ENCODE peak calls at places on chromosomes 5 and 9, in five cellular contexts. X is effector memory CD4-positive, alpha-beta T cell; P is body of pancreas; M is transverse colon; I is CD8-positive, alpha-beta memory T cell. L is an unnamed sample. For H3K9me3, the result is how much of the 10 kb centered on the place peaks cover.

GRCh38 chr5:94901071-94901979 is 282.9 kb downstream of the SLF1 start:
- DNase-seq in X (no peak), P (no peak), M (no peak), I (no peak), L (no peak)

GRCh38 chr9:125137200-125137599 is 6.1 kb downstream of the SCAI start:
- DNase-seq in X (no peak), P (no peak), M (no peak), I (no peak), L (no peak)

GRCh38 chr5:1818784-1819183 is 17.6 kb downstream of the NDUFS6 start:
- DNase-seq in X (no peak), P (no peak), M (no peak), I (no peak), L (no peak)

GRCh38 chr5:100852988-100853449 is 50.1 kb downstream of the ST8SIA4 start:
- DNase-seq in X (no peak), P (no peak), M (no peak), I (no peak), L (no peak)

GRCh38 chr5:116075117-116075910 is 9.5 kb upstream of the COMMD10 start:
- DNase-seq in X (no peak), P (no peak), M (no peak), I (no peak), L (no peak)

GRCh38 chr5:150342583-150342982 is 14.9 kb upstream of the TCOF1 start:
- DNase-seq in X (no peak), P (no peak), M (no peak), I (no peak), L (no peak)

GRCh38 chr9:133374612-133375115 is 1.2 kb downstream of the SURF4 start:
- DNase-seq in X (no peak), P (no peak), M (no peak), I (no peak), L (no peak)

GRCh38 chr9:133420392-133420827 is 1.8 kb upstream of the ADAMTS13 start:
- DNase-seq in X (no peak), P (no peak), M (no peak), I (no peak), L (no peak)

GRCh38 chr5:167759411-167759821 is 532.0 kb upstream of the WWC1 start:
- DNase-seq in X (no peak), P (no peak), M (no peak), I (no peak), L (no peak)

DNA sequence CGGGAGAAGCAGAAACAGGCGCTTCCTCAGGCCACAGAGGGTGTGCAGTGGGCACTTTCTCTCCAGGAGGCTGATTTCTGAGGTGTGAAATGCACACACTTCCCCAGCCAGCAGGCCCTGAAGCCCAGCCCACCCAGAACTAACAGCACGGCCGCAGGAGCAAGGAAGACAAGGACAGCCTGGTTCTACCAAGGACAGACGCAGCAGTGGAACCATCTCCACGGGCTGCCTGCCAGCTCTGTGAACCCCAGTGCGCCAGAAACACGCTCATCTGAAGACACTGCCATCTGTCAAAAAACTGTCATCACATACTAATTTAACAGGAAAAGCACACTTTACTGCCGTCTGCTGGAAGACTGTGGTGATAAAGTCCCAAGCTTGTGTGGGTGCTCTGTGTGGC is 40.7 kb downstream of the MAPK9 start:
- DNase-seq in X (no peak), P (no peak), M (no peak), I (no peak), L (no peak)
- H3K9me3 ChIP-seq in X (under half), P (under half), M (half or more), I (under half), L (under half)

GRCh38 chr9:92405770-92406169 is 1.4 kb upstream of the OGN start:
- DNase-seq in X (no peak), P (no peak), M (no peak), I (no peak), L (no peak)

GRCh38 chr9:92402359-92402758 is 2.0 kb downstream of the OGN start:
- DNase-seq in X (no peak), P (no peak), M (no peak), I (no peak), L (no peak)

GRCh38 chr9:92403153-92403552 is 1.2 kb downstream of the OGN start:
- DNase-seq in X (no peak), P (no peak), M (no peak), I (no peak), L (no peak)

GRCh38 chr9:92404437-92404836 is at the start of gene OGN:
- DNase-seq in X (no peak), P (no peak), M (no peak), I (no peak), L (no peak)

DNA sequence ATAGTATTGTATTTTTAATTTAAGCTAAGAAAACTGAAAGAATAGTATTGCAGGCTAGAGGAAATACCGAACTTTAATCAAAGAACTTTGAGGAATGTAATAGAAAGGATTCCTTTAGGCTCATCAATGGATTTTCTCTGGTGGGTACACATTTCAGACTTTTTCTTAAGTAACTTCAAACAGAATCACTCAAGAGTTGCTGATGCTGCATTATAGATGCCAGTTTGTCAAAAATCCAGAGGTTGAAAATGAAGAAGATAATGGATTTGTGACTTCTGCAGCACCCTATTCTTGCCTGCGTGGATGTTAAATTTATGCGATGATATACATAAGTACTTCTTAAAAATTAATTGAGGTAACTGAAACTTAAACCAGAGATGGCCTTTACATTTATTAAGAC is 347 bp downstream of the OGN start:
- DNase-seq in X (no peak), P (no peak), M (no peak), I (no peak), L (no peak)
- H3K4me3 ChIP-seq in X (no peak), P (no peak), M (no peak), I (no peak), L (peak)

GRCh38 chr5:141322261-141322660 is 1.7 kb upstream of the TAF7 start:
- DNase-seq in X (no peak), P (no peak), M (no peak), I (no peak), L (no peak)
- H3K9me3 ChIP-seq in X (under half), P (under half), M (under half), I (under half), L (under half)

GRCh38 chr9:121499177-121499426 is 542 bp downstream of the GGTA1 start:
- DNase-seq in X (no peak), P (no peak), M (no peak), I (no peak), L (no peak)

GRCh38 chr9:121500165-121500478 is 478 bp upstream of the GGTA1 start:
- DNase-seq in X (no peak), P (no peak), M (no peak), I (no peak), L (no peak)

GRCh38 chr9:121499427-121500164 is at the start of gene GGTA1:
- DNase-seq in X (no peak), P (peak), M (peak), I (no peak), L (peak)

GRCh38 chr9:121498487-121499176 is 1.0 kb downstream of the GGTA1 start:
- DNase-seq in X (no peak), P (no peak), M (no peak), I (no peak), L (peak)

GRCh38 chr9:121498150-121498486 is 1.5 kb downstream of the GGTA1 start:
- DNase-seq in X (no peak), P (peak), M (peak), I (peak), L (peak)
- H3K4me3 ChIP-seq in X (peak), P (no peak), M (no peak), I (peak), L (peak)

GRCh38 chr5:159496773-159497172 is 166.5 kb upstream of the IL12B start:
- DNase-seq in X (no peak), P (no peak), M (no peak), I (no peak), L (no peak)

DNA sequence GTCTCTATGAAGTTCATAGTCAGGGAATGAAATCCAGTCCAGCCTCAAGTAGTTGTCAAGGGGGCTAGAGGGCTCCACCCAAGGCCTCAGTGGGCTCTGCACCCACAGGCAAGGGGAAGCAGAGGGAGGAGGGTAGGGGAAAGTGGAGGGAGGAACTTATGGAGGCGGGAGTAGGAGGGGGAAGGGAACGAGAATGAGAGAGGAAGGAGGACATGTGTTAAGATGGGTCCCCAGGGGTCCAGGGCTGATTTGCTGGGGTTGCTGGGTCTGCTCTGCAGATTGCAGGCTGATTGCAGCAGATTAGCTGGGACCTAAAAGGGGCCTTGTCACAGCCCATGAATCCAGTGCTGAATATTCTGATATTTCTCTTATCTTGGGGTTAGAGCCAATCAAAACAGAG is 166.9 kb upstream of the IL12B start:
- DNase-seq in X (no peak), P (no peak), M (no peak), I (no peak), L (no peak)
- H3K9me3 ChIP-seq in X (under half), P (under half), M (under half), I (under half), L (under half)